ENCODE peak calls at places on chromosomes 5 and 9, in six cellular contexts. H is choroid plexus epithelial cell, L is MCF 10A, M is cardiac fibroblast, C is endothelial cell, R is epithelial cell of esophagus. F is an unnamed sample.
A peak's percentile ranks its signal among the peaks of the same experiment; 100 is the strongest.

GRCh38 chr5:150053695-150054392 is 32.5 kb downstream of the CSF1R start:
- DNase-seq in H (no peak), L (no peak), M (no peak), C (no peak), R (no peak), F (no peak)

GRCh38 chr5:178413992-178414391 is 176.2 kb downstream of the COL23A1 start:
- DNase-seq in H (no peak), L (no peak), M (no peak), C (no peak), R (no peak), F (no peak)

GRCh38 chr5:23446436-23446835 is 61.0 kb upstream of the PRDM9 start:
- DNase-seq in H (peak; percentile 71), L (peak; percentile 89), M (peak; percentile 83), C (no peak), R (peak; percentile 61), F (no peak)

GRCh38 chr5:122258241-122258640 is 53.8 kb upstream of the SNCAIP start:
- DNase-seq in H (no peak), L (peak; percentile 74), M (no peak), C (no peak), R (peak; percentile 16), F (no peak)

GRCh38 chr5:95986937-95987520 is 25.4 kb upstream of the ELL2 start:
- DNase-seq in H (no peak), L (no peak), M (no peak), C (no peak), R (peak; percentile 18), F (no peak)

GRCh38 chr5:27318701-27319100 is 280.3 kb upstream of the CDH9 start:
- DNase-seq in H (no peak), L (no peak), M (no peak), C (no peak), R (no peak), F (no peak)

GRCh38 chr9:15295761-15296405 is 11.1 kb downstream of the TTC39B start:
- DNase-seq in H (peak; percentile 70), L (peak; percentile 61), M (peak; percentile 59), C (no peak), R (peak; percentile 22), F (no peak)

GRCh38 chr9:96157675-96158074 is 144.3 kb downstream of the HSD17B3 start:
- DNase-seq in H (no peak), L (no peak), M (no peak), C (no peak), R (no peak), F (no peak)

GRCh38 chr5:40955313-40955712 is 46.0 kb downstream of the C7 start:
- DNase-seq in H (no peak), L (no peak), M (no peak), C (no peak), R (peak; percentile 27), F (no peak)

GRCh38 chr9:111898331-111899096 is 1.9 kb downstream of the UGCG start:
- DNase-seq in H (no peak), L (no peak), M (peak; percentile 34), C (no peak), R (no peak), F (no peak)

GRCh38 chr5:78537821-78538220 is 110.8 kb downstream of the LHFPL2 start:
- DNase-seq in H (peak; percentile 78), L (peak; percentile 45), M (peak; percentile 80), C (no peak), R (peak; percentile 93), F (no peak)

GRCh38 chr5:129177451-129177850 is 82.9 kb downstream of the ISOC1 start:
- DNase-seq in H (no peak), L (no peak), M (no peak), C (no peak), R (no peak), F (no peak)

GRCh38 chr9:126883636-126884035 is 23.2 kb downstream of the ZBTB34 start:
- DNase-seq in H (no peak), L (no peak), M (no peak), C (no peak), R (no peak), F (no peak)

GRCh38 chr9:114465906-114466900 is 39.1 kb downstream of the WHRN start:
- DNase-seq in H (no peak), L (no peak), M (no peak), C (no peak), R (peak; percentile 34), F (no peak)

GRCh38 chr5:113058269-113058668 is 81.7 kb downstream of the DCP2 start:
- DNase-seq in H (no peak), L (no peak), M (no peak), C (no peak), R (no peak), F (no peak)

GRCh38 chr5:156339139-156339841 is 12.3 kb downstream of the SGCD start:
- DNase-seq in H (no peak), L (no peak), M (no peak), C (no peak), R (no peak), F (no peak)

GRCh38 chr5:124706729-124707361 is 39.6 kb downstream of the ZNF608 start:
- DNase-seq in H (peak; percentile 30), L (no peak), M (peak; percentile 38), C (no peak), R (no peak), F (no peak)

GRCh38 chr5:169251685-169252084 is 49.3 kb downstream of the SLIT3 start:
- DNase-seq in H (no peak), L (no peak), M (no peak), C (no peak), R (no peak), F (no peak)

GRCh38 chr5:37133939-37134338 is 115.2 kb downstream of the CPLANE1 start:
- DNase-seq in H (peak; percentile 77), L (peak; percentile 13), M (peak; percentile 49), C (no peak), R (peak; percentile 64), F (no peak)

GRCh38 chr9:109498195-109499060 is at the start of gene PTPN3:
- DNase-seq in H (no peak), L (peak; percentile 15), M (no peak), C (no peak), R (peak; percentile 63), F (no peak)

GRCh38 chr5:173496129-173496882 is 120.1 kb downstream of the BOD1 start:
- DNase-seq in H (peak; percentile 31), L (no peak), M (no peak), C (no peak), R (no peak), F (no peak)

GRCh38 chr5:140588311-140589070 is 23.9 kb downstream of the SLC35A4 start:
- DNase-seq in H (peak; percentile 30), L (no peak), M (peak; percentile 60), C (no peak), R (no peak), F (no peak)

GRCh38 chr5:59042201-59042600 is 459.3 kb downstream of the RAB3C start:
- DNase-seq in H (peak; percentile 65), L (peak; percentile 85), M (peak; percentile 63), C (no peak), R (peak; percentile 62), F (no peak)

GRCh38 chr5:126610163-126610562 is 9.4 kb downstream of the PHAX start:
- DNase-seq in H (no peak), L (no peak), M (no peak), C (no peak), R (no peak), F (no peak)

GRCh38 chr5:177131019-177131320 is 2.6 kb upstream of the NSD1 start:
- DNase-seq in H (no peak), L (no peak), M (no peak), C (no peak), R (peak; percentile 27), F (no peak)

DNA sequence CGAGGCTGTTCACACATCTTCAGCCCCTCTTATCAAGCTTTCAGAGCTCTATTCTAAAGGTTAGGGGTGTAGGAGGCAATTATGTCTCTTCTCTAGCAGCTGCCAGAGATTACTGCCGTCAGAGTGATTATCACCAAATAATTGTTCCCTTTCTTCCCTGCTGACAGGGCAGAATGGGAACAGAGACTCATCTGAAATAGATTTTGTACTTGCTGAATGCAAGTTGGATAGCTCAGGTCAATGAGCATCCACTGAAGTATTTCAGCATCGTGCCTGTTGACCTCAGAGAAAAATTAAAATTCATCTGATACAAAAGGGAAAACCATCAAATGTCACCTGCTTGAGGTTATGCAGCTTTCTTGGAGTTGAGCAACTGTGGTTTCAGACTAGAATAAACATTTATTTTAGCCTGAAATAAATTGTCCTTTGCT is 213.7 kb upstream of the MAP3K1 start:
- DNase-seq in H (peak; percentile 50), L (no peak), M (peak; percentile 26), C (no peak), R (no peak), F (no peak)
- TF ChIP-seq CTCF in H (no peak), L (no peak), M (no peak), C (no peak), R (no peak), F (no peak)

GRCh38 chr9:121860744-121861143 is 209.3 kb downstream of the DAB2IP start:
- DNase-seq in H (peak; percentile 96), L (peak; percentile 63), M (peak; percentile 92), C (no peak), R (no peak), F (no peak)
- TF ChIP-seq CTCF in H (no peak), L (no peak), M (no peak), C (no peak), R (no peak), F (no peak)

DNA sequence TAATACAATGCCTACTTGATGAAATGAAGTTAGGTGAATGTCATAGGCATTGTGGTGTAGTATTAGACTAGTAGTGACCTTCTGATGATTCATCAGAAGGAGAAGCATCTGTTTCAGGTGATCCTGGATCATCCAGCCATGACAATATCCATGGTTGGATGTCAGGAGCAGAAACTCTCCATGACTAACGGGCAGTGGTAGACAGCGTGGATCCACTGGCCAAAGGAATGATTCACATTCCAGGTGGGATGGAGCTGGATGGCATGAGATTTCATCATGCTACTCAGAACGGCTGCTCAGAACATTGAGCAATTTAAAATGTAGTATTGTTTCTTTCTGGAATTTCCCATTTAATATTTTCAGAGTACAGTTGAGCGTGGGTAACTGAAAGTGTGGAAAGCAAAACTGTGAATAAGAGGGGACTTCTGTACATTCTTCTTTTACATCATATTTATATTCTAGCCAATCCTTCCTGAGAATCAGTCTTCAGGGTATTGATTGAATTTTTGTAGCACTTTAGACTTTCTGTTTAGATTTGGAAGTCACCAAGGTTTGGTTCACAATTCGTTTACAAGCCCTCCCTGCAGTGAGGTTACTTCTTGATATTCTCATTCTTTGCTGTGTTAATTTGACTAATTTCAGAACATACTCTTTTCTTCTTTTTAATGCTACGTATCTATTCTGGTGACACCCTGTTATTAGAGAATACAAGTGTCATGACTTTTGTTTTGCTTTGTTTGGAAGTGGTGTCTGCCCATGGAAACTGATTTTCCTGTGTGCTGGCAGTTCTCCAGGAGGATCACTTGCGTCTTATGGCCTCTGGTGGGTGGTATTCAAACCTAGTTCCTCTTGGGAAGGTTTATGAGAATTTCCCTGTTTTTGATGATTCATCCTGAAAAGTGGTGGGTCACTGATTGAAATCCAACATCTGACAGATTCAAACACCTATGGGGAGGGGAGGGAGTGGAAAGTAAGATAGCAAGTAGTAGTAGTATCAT is 12.2 kb upstream of the CLINT1 start:
- DNase-seq in H (peak; percentile 63), L (peak; percentile 98), M (peak; percentile 59), C (no peak), R (peak; percentile 97), F (no peak)
- TF ChIP-seq CTCF in H (peak; percentile 27), L (no peak), M (no peak), C (no peak), R (no peak), F (no peak)

GRCh38 chr9:103323699-103324098 is 328.6 kb downstream of the CYLC2 start:
- DNase-seq in H (no peak), L (no peak), M (no peak), C (no peak), R (no peak), F (no peak)

DNA sequence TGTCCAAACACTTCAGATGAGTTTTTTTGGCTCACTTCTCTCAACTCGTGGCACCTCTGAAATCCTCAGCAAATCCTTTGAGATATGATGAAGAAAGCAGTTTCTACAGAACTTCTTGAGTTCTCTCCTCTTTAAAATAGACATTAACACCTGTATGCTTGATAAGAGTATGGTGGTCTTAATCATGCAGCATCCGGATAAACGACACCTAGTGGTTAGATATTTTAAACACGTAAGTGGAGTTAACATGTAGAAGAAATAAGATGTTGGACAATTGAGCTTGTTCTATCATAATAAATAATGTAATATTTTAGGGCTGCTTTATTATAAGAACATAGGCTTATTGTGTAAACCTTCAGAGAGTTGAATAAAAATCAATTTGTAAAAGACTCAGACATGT is 324.8 kb downstream of the CYLC2 start:
- DNase-seq in H (peak; percentile 3), L (peak; percentile 1), M (no peak), C (no peak), R (peak; percentile 0), F (no peak)
- TF ChIP-seq CTCF in H (no peak), L (no peak), M (no peak), C (no peak), R (no peak), F (no peak)